ENCODE peak calls at places on chromosomes 3 and 15, in nine cellular contexts. P is anterior cingulate cortex; L is activated naive CD8-positive, alpha-beta T cell treated with anti-CD3 and anti-CD28 coated beads, Interleukin-2, amount 50 U/mL, for 24 hours; I is uterus; G is brain microvascular endothelial cell; D is NCI-H82; N is AG20443; Q is NCI-H1694 treated with DMSO at 0.1 percent for 48 hours; F is cerebellum. H is an unnamed sample.
A peak's percentile ranks its signal among the peaks of the same experiment; 100 is the strongest.

GRCh38 chr15:74821091-74821789 is 5.2 kb upstream of the CPLX3 start:
- DNase-seq in Q (peak; percentile 49), N (no peak), F (peak; percentile 68), G (no peak), L (no peak), D (peak; percentile 95), P (no peak), I (no peak), H (no peak)

GRCh38 chr3:152151216-152151874 is 117.4 kb upstream of the MBNL1 start:
- DNase-seq in L (no peak), N (no peak), Q (no peak), P (no peak), F (no peak), D (no peak), I (no peak), G (no peak), H (no peak)

GRCh38 chr3:13346481-13347389 is 73.4 kb downstream of the NUP210 start:
- DNase-seq in Q (no peak), N (peak; percentile 32), P (peak; percentile 28), F (peak; percentile 69), I (no peak), L (peak; percentile 76), G (no peak), D (no peak), H (no peak)

GRCh38 chr3:143718463-143718862 is 129.8 kb downstream of the SLC9A9 start:
- DNase-seq in L (no peak), P (no peak), D (peak; percentile 29), I (no peak), Q (no peak), G (no peak), F (no peak), N (no peak), H (no peak)

GRCh38 chr15:29121369-29121656 is 148.3 kb downstream of the NSMCE3 start:
- DNase-seq in N (no peak), D (no peak), P (no peak), G (no peak), L (no peak), I (no peak), Q (no peak), F (no peak), H (no peak)

GRCh38 chr15:48962662-48963523 is 826 bp downstream of the SHC4 start:
- DNase-seq in Q (no peak), G (peak; percentile 28), D (peak; percentile 63), P (no peak), F (peak; percentile 14), L (no peak), N (peak; percentile 43), I (peak; percentile 25), H (peak; percentile 36)

GRCh38 chr3:64674591-64675076 is 13.2 kb downstream of the ADAMTS9 start:
- DNase-seq in Q (no peak), F (no peak), D (no peak), L (no peak), I (no peak), P (no peak), G (no peak), N (peak; percentile 53), H (peak; percentile 13)

GRCh38 chr3:117144832-117145231 is 435.3 kb downstream of the TUSC7 start:
- DNase-seq in D (no peak), F (no peak), N (peak; percentile 10), P (no peak), Q (peak; percentile 11), L (no peak), G (no peak), I (no peak), H (peak; percentile 1)

GRCh38 chr3:42473083-42473932 is 29.1 kb upstream of the VIPR1 start:
- DNase-seq in D (peak; percentile 1), P (no peak), Q (no peak), G (peak; percentile 73), L (no peak), I (no peak), N (peak; percentile 48), F (no peak), H (peak; percentile 95)

GRCh38 chr3:124526601-124527000 is 203.7 kb upstream of the UMPS start:
- DNase-seq in G (no peak), N (no peak), Q (no peak), P (no peak), D (peak; percentile 6), L (no peak), F (no peak), I (no peak), H (no peak)

GRCh38 chr15:78715930-78716329 is 74.9 kb upstream of the CHRNB4 start:
- DNase-seq in G (peak; percentile 89), L (no peak), Q (no peak), F (no peak), P (no peak), D (no peak), I (no peak), N (no peak), H (peak; percentile 95)

GRCh38 chr3:140468407-140468806 is 209.5 kb upstream of the TRIM42 start:
- DNase-seq in I (no peak), L (no peak), N (no peak), Q (no peak), P (no peak), D (no peak), F (no peak), G (no peak), H (no peak)

GRCh38 chr3:37987751-37988179 is 2.8 kb upstream of the VILL start:
- DNase-seq in F (no peak), G (no peak), L (no peak), N (no peak), I (no peak), P (no peak), D (no peak), Q (no peak), H (peak; percentile 27)

GRCh38 chr3:77648214-77648613 is 608.3 kb downstream of the ROBO2 start:
- DNase-seq in G (no peak), D (no peak), Q (no peak), P (no peak), F (no peak), L (no peak), N (no peak), I (no peak), H (no peak)

GRCh38 chr3:10557783-10558373 is 52.5 kb upstream of the ATP2B2 start:
- DNase-seq in D (no peak), N (peak; percentile 64), G (peak; percentile 62), I (no peak), P (no peak), F (peak; percentile 48), Q (no peak), L (no peak), H (peak; percentile 31)

GRCh38 chr3:186929186-186929585 is 1.1 kb upstream of the ST6GAL1 start:
- DNase-seq in Q (no peak), N (no peak), P (no peak), L (no peak), I (no peak), G (no peak), F (no peak), D (no peak), H (no peak)

GRCh38 chr3:123025642-123026521 is 1.7 kb downstream of the SEMA5B start:
- DNase-seq in I (peak; percentile 27), P (peak; percentile 4), F (no peak), D (no peak), N (peak; percentile 32), G (no peak), Q (no peak), L (no peak), H (peak; percentile 18)

GRCh38 chr15:56732135-56732880 is 1.0 kb downstream of the ZNF280D start:
- DNase-seq in N (peak; percentile 35), F (peak; percentile 29), P (no peak), L (no peak), Q (no peak), D (peak; percentile 45), I (no peak), G (peak; percentile 44), H (peak; percentile 66)

GRCh38 chr3:32278714-32279113 is 40.2 kb downstream of the CMTM8 start:
- DNase-seq in Q (no peak), N (no peak), L (no peak), P (no peak), I (no peak), G (peak; percentile 67), D (no peak), F (no peak), H (peak; percentile 65)

GRCh38 chr3:144287001-144287400 is 315.4 kb downstream of the DIPK2A start:
- DNase-seq in I (no peak), F (no peak), P (no peak), L (no peak), Q (no peak), G (no peak), D (no peak), N (no peak), H (no peak)

GRCh38 chr3:141835557-141836224 is 40.8 kb upstream of the ATP1B3 start:
- DNase-seq in N (no peak), F (no peak), I (no peak), P (no peak), G (no peak), D (no peak), Q (no peak), L (no peak), H (no peak)

GRCh38 chr3:123084738-123085237 is 18.0 kb downstream of the PDIA5 start:
- DNase-seq in F (no peak), P (no peak), Q (no peak), D (no peak), N (peak; percentile 36), L (no peak), G (no peak), I (no peak), H (no peak)

GRCh38 chr15:75947117-75947516 is 43.4 kb downstream of the FBXO22 start:
- DNase-seq in D (no peak), N (peak; percentile 58), F (no peak), L (no peak), G (peak; percentile 56), Q (no peak), I (no peak), P (no peak), H (peak; percentile 43)

GRCh38 chr3:45628746-45629145 is 34.2 kb downstream of the LIMD1 start:
- DNase-seq in F (no peak), L (no peak), N (no peak), I (no peak), G (peak; percentile 51), P (no peak), D (no peak), Q (no peak), H (no peak)

GRCh38 chr3:174786825-174787224 is 72.3 kb upstream of the NAALADL2 start:
- DNase-seq in P (no peak), N (no peak), L (no peak), G (no peak), I (no peak), D (no peak), Q (no peak), F (no peak), H (no peak)

GRCh38 chr3:58562498-58562897 is 14.7 kb downstream of the FAM107A start:
- DNase-seq in G (no peak), D (no peak), N (no peak), I (no peak), Q (no peak), P (no peak), L (no peak), F (no peak), H (no peak)

GRCh38 chr3:72673011-72673771 is 175.1 kb downstream of the SHQ1 start:
- DNase-seq in P (no peak), D (no peak), N (no peak), L (no peak), F (no peak), Q (no peak), G (no peak), I (no peak), H (no peak)

GRCh38 chr15:63374686-63375520 is 6.7 kb downstream of the CA12 start:
- DNase-seq in I (no peak), N (peak; percentile 72), D (peak; percentile 73), Q (peak; percentile 17), F (peak; percentile 25), L (peak; percentile 52), P (no peak), G (peak; percentile 51), H (peak; percentile 80)

GRCh38 chr3:129609591-129610169 is 3.2 kb upstream of the PLXND1 start:
- DNase-seq in N (no peak), P (no peak), D (no peak), Q (no peak), F (no peak), G (peak; percentile 75), I (no peak), L (no peak), H (peak; percentile 71)

GRCh38 chr3:64109438-64109837 is 86.1 kb upstream of the PSMD6 start:
- DNase-seq in Q (no peak), I (no peak), P (peak; percentile 7), G (no peak), N (no peak), L (no peak), D (peak; percentile 68), F (no peak), H (peak; percentile 24)

GRCh38 chr3:136728918-136729317 is 23.3 kb downstream of the STAG1 start:
- DNase-seq in P (no peak), I (no peak), Q (no peak), F (no peak), L (no peak), D (peak; percentile 40), G (peak; percentile 78), N (peak; percentile 58), H (peak; percentile 71)